ENCODE peak calls at places on chromosomes 13 and 19, in four cellular contexts. One of them, this sample, is unnamed.

GRCh38 chr19:13153627-13154240 is 3.5 kb downstream of the IER2 start:
- DNase-seq in activated B cell treated with CpG ODN at 0.5 μM for 24 hours: peak; percentile 49
- DNase-seq in endodermal cell: no peak
- DNase-seq in progenitor cell of endocrine pancreas: peak; percentile 23
- DNase-seq in this sample: no peak

GRCh38 chr19:29909545-29909944 is 32.5 kb upstream of the URI1 start:
- DNase-seq in progenitor cell of endocrine pancreas: no peak
- DNase-seq in activated B cell treated with CpG ODN at 0.5 μM for 24 hours: no peak
- DNase-seq in endodermal cell: no peak
- DNase-seq in this sample: no peak

GRCh38 chr19:29680447-29680846 is 15.2 kb downstream of the PLEKHF1 start:
- DNase-seq in progenitor cell of endocrine pancreas: no peak
- DNase-seq in activated B cell treated with CpG ODN at 0.5 μM for 24 hours: peak; percentile 55
- DNase-seq in endodermal cell: no peak
- DNase-seq in this sample: no peak

GRCh38 chr13:48159436-48160225 is 64.7 kb upstream of the MED4 start:
- DNase-seq in endodermal cell: peak; percentile 64
- DNase-seq in progenitor cell of endocrine pancreas: no peak
- DNase-seq in activated B cell treated with CpG ODN at 0.5 μM for 24 hours: no peak
- DNase-seq in this sample: no peak

GRCh38 chr13:48531416-48532145 is 1.3 kb downstream of the RCBTB2 start:
- DNase-seq in activated B cell treated with CpG ODN at 0.5 μM for 24 hours: no peak
- DNase-seq in progenitor cell of endocrine pancreas: no peak
- DNase-seq in endodermal cell: peak; percentile 52
- DNase-seq in this sample: no peak

GRCh38 chr19:28569132-28570114 is 643.5 kb downstream of the UQCRFS1 start:
- DNase-seq in activated B cell treated with CpG ODN at 0.5 μM for 24 hours: no peak
- DNase-seq in endodermal cell: peak; percentile 49
- DNase-seq in progenitor cell of endocrine pancreas: no peak
- DNase-seq in this sample: no peak

GRCh38 chr19:58562126-58563033 is 4.0 kb upstream of the UBE2M start:
- DNase-seq in progenitor cell of endocrine pancreas: no peak
- DNase-seq in endodermal cell: peak; percentile 68
- DNase-seq in activated B cell treated with CpG ODN at 0.5 μM for 24 hours: peak; percentile 41
- DNase-seq in this sample: no peak

GRCh38 chr13:80337011-80337688 is 3.8 kb downstream of the SPRY2 start:
- DNase-seq in endodermal cell: peak; percentile 56
- DNase-seq in progenitor cell of endocrine pancreas: no peak
- DNase-seq in activated B cell treated with CpG ODN at 0.5 μM for 24 hours: no peak
- DNase-seq in this sample: no peak

GRCh38 chr13:77528834-77529500 is 6.5 kb upstream of the SCEL start:
- DNase-seq in endodermal cell: no peak
- DNase-seq in progenitor cell of endocrine pancreas: no peak
- DNase-seq in activated B cell treated with CpG ODN at 0.5 μM for 24 hours: no peak
- DNase-seq in this sample: no peak

GRCh38 chr13:71879129-71879535 is 12.1 kb upstream of the DACH1 start:
- DNase-seq in activated B cell treated with CpG ODN at 0.5 μM for 24 hours: no peak
- DNase-seq in progenitor cell of endocrine pancreas: no peak
- DNase-seq in endodermal cell: peak; percentile 61
- DNase-seq in this sample: no peak

GRCh38 chr13:87999141-87999765 is 328.1 kb downstream of the SLITRK5 start:
- DNase-seq in endodermal cell: no peak
- DNase-seq in activated B cell treated with CpG ODN at 0.5 μM for 24 hours: no peak
- DNase-seq in progenitor cell of endocrine pancreas: no peak
- DNase-seq in this sample: no peak

GRCh38 chr13:21933001-21933400 is 262.1 kb downstream of the FGF9 start:
- DNase-seq in progenitor cell of endocrine pancreas: no peak
- DNase-seq in endodermal cell: no peak
- DNase-seq in activated B cell treated with CpG ODN at 0.5 μM for 24 hours: no peak
- DNase-seq in this sample: no peak

GRCh38 chr19:10044390-10044789 is 31.1 kb downstream of the RDH8 start:
- DNase-seq in endodermal cell: no peak
- DNase-seq in activated B cell treated with CpG ODN at 0.5 μM for 24 hours: no peak
- DNase-seq in progenitor cell of endocrine pancreas: no peak
- DNase-seq in this sample: no peak

GRCh38 chr13:20378721-20379120 is 146.6 kb upstream of the GJB6 start:
- DNase-seq in activated B cell treated with CpG ODN at 0.5 μM for 24 hours: no peak
- DNase-seq in progenitor cell of endocrine pancreas: no peak
- DNase-seq in endodermal cell: peak; percentile 24
- DNase-seq in this sample: no peak

GRCh38 chr13:40355126-40355719 is 311.2 kb downstream of the FOXO1 start:
- DNase-seq in activated B cell treated with CpG ODN at 0.5 μM for 24 hours: no peak
- DNase-seq in progenitor cell of endocrine pancreas: no peak
- DNase-seq in endodermal cell: peak; percentile 76
- DNase-seq in this sample: no peak

GRCh38 chr19:56091751-56092546 is 29.1 kb downstream of the ZNF787 start:
- DNase-seq in endodermal cell: peak; percentile 43
- DNase-seq in activated B cell treated with CpG ODN at 0.5 μM for 24 hours: no peak
- DNase-seq in progenitor cell of endocrine pancreas: no peak
- DNase-seq in this sample: no peak

GRCh38 chr19:8132858-8133458 is 16.4 kb downstream of the FBN3 start:
- DNase-seq in activated B cell treated with CpG ODN at 0.5 μM for 24 hours: no peak
- DNase-seq in endodermal cell: no peak
- DNase-seq in progenitor cell of endocrine pancreas: no peak
- DNase-seq in this sample: no peak

GRCh38 chr13:34967851-34968562 is 25.9 kb downstream of the NBEA start:
- DNase-seq in endodermal cell: no peak
- DNase-seq in progenitor cell of endocrine pancreas: no peak
- DNase-seq in activated B cell treated with CpG ODN at 0.5 μM for 24 hours: no peak
- DNase-seq in this sample: no peak

GRCh38 chr13:30353060-30353459 is 45.7 kb upstream of the KATNAL1 start:
- DNase-seq in progenitor cell of endocrine pancreas: no peak
- DNase-seq in endodermal cell: no peak
- DNase-seq in activated B cell treated with CpG ODN at 0.5 μM for 24 hours: no peak
- DNase-seq in this sample: no peak

GRCh38 chr13:81171065-81171647 is 830.2 kb upstream of the SPRY2 start:
- DNase-seq in endodermal cell: no peak
- DNase-seq in activated B cell treated with CpG ODN at 0.5 μM for 24 hours: no peak
- DNase-seq in progenitor cell of endocrine pancreas: no peak
- DNase-seq in this sample: no peak

GRCh38 chr19:15263361-15263985 is 31.2 kb upstream of the EPHX3 start:
- DNase-seq in endodermal cell: no peak
- DNase-seq in activated B cell treated with CpG ODN at 0.5 μM for 24 hours: no peak
- DNase-seq in progenitor cell of endocrine pancreas: no peak
- DNase-seq in this sample: no peak

GRCh38 chr19:2902590-2903218 is 2.0 kb downstream of the ZNF57 start:
- DNase-seq in progenitor cell of endocrine pancreas: no peak
- DNase-seq in activated B cell treated with CpG ODN at 0.5 μM for 24 hours: no peak
- DNase-seq in endodermal cell: no peak
- DNase-seq in this sample: no peak

GRCh38 chr19:46944918-46945628 is 74.6 kb upstream of the NPAS1 start:
- DNase-seq in activated B cell treated with CpG ODN at 0.5 μM for 24 hours: no peak
- DNase-seq in progenitor cell of endocrine pancreas: no peak
- DNase-seq in endodermal cell: peak; percentile 84
- DNase-seq in this sample: peak; percentile 39

GRCh38 chr19:14112051-14112808 is 5.3 kb downstream of the PRKACA start:
- DNase-seq in activated B cell treated with CpG ODN at 0.5 μM for 24 hours: no peak
- DNase-seq in endodermal cell: no peak
- DNase-seq in progenitor cell of endocrine pancreas: no peak
- DNase-seq in this sample: no peak

GRCh38 chr13:20127563-20128458 is 33.0 kb downstream of the GJA3 start:
- DNase-seq in activated B cell treated with CpG ODN at 0.5 μM for 24 hours: peak; percentile 31
- DNase-seq in progenitor cell of endocrine pancreas: peak; percentile 57
- DNase-seq in endodermal cell: peak; percentile 87
- DNase-seq in this sample: no peak

GRCh38 chr13:89363144-89363543 is 1692.0 kb downstream of the SLITRK5 start:
- DNase-seq in endodermal cell: peak; percentile 59
- DNase-seq in progenitor cell of endocrine pancreas: no peak
- DNase-seq in activated B cell treated with CpG ODN at 0.5 μM for 24 hours: no peak
- DNase-seq in this sample: no peak

GRCh38 chr19:5308471-5309437 is 31.9 kb downstream of the PTPRS start:
- DNase-seq in endodermal cell: no peak
- DNase-seq in activated B cell treated with CpG ODN at 0.5 μM for 24 hours: no peak
- DNase-seq in progenitor cell of endocrine pancreas: no peak
- DNase-seq in this sample: peak; percentile 56

GRCh38 chr13:43787998-43788397 is 1.2 kb upstream of the ENOX1 start:
- DNase-seq in progenitor cell of endocrine pancreas: no peak
- DNase-seq in endodermal cell: no peak
- DNase-seq in activated B cell treated with CpG ODN at 0.5 μM for 24 hours: no peak
- DNase-seq in this sample: no peak

GRCh38 chr19:19554074-19555023 is 16.3 kb downstream of the CILP2 start:
- DNase-seq in progenitor cell of endocrine pancreas: no peak
- DNase-seq in activated B cell treated with CpG ODN at 0.5 μM for 24 hours: peak; percentile 43
- DNase-seq in endodermal cell: peak; percentile 91
- DNase-seq in this sample: no peak

GRCh38 chr19:10699650-10700335 is 1.4 kb upstream of the QTRT1 start:
- DNase-seq in endodermal cell: peak; percentile 84
- DNase-seq in activated B cell treated with CpG ODN at 0.5 μM for 24 hours: peak; percentile 28
- DNase-seq in progenitor cell of endocrine pancreas: no peak
- DNase-seq in this sample: no peak

GRCh38 chr19:51721905-51722304 is 1.9 kb downstream of the HAS1 start:
- DNase-seq in progenitor cell of endocrine pancreas: no peak
- DNase-seq in activated B cell treated with CpG ODN at 0.5 μM for 24 hours: no peak
- DNase-seq in endodermal cell: no peak
- DNase-seq in this sample: no peak

DNA sequence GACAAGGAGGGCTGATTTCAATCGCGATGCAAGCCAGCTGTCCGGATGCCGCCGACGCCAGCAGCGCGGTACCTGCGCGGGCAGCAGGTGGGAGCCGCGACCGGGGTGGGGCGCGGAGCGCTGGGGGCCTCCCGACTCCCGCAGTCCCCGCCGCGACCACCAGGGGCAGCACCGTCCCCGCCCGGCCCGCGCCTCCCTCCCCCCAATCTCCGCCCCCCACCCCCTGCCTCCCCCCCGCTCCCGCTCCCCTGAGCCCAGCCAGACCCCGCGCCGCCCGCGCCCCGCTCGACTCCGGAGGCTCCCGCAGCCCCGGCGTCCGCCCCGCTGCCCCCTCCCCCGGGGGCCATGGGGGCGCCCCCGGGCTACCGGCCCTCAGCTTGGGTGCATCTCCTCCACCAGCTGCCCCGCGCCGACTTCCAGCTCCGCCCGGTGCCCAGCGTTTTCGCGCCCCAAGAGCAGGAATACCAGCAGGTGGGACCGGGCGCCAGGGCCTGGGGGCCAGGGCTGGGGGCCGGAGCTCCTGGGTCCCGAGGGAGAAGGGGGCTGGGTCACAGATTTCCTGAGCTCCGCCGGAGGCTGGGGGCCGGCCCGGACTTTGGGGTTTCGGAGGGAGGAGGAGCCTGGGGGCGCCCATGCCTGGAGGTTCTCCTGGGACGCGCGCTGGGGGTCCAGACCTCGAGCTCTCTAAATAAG is at the start of gene TTYH1:
- DNase-seq in endodermal cell: peak; percentile 84
- DNase-seq in activated B cell treated with CpG ODN at 0.5 μM for 24 hours: peak; percentile 42
- DNase-seq in progenitor cell of endocrine pancreas: peak; percentile 56
- DNase-seq in this sample: no peak
- TF ChIP-seq CTCF in endodermal cell: peak; percentile 78
- TF ChIP-seq CTCF in activated B cell treated with CpG ODN at 0.5 μM for 24 hours: no peak
- TF ChIP-seq CTCF in progenitor cell of endocrine pancreas: peak; percentile 75
- TF ChIP-seq CTCF in this sample: no peak

GRCh38 chr19:42178791-42179500 is 38.5 kb downstream of the DEDD2 start:
- DNase-seq in progenitor cell of endocrine pancreas: no peak
- DNase-seq in activated B cell treated with CpG ODN at 0.5 μM for 24 hours: no peak
- DNase-seq in endodermal cell: peak; percentile 83
- DNase-seq in this sample: no peak

GRCh38 chr19:42176990-42177685 is 40.3 kb downstream of the DEDD2 start:
- DNase-seq in progenitor cell of endocrine pancreas: peak; percentile 65
- DNase-seq in endodermal cell: peak; percentile 91
- DNase-seq in activated B cell treated with CpG ODN at 0.5 μM for 24 hours: peak; percentile 71
- DNase-seq in this sample: peak; percentile 25

GRCh38 chr19:42176649-42176989 is 40.9 kb downstream of the DEDD2 start:
- DNase-seq in progenitor cell of endocrine pancreas: no peak
- DNase-seq in endodermal cell: no peak
- DNase-seq in activated B cell treated with CpG ODN at 0.5 μM for 24 hours: no peak
- DNase-seq in this sample: no peak

GRCh38 chr19:42177686-42178019 is 39.8 kb downstream of the DEDD2 start:
- DNase-seq in endodermal cell: no peak
- DNase-seq in activated B cell treated with CpG ODN at 0.5 μM for 24 hours: no peak
- DNase-seq in progenitor cell of endocrine pancreas: no peak
- DNase-seq in this sample: no peak

GRCh38 chr19:42179501-42179817 is 38.0 kb downstream of the DEDD2 start:
- DNase-seq in activated B cell treated with CpG ODN at 0.5 μM for 24 hours: no peak
- DNase-seq in progenitor cell of endocrine pancreas: no peak
- DNase-seq in endodermal cell: no peak
- DNase-seq in this sample: no peak
- TF ChIP-seq CTCF in activated B cell treated with CpG ODN at 0.5 μM for 24 hours: no peak
- TF ChIP-seq CTCF in progenitor cell of endocrine pancreas: no peak
- TF ChIP-seq CTCF in endodermal cell: peak; percentile 16
- TF ChIP-seq CTCF in this sample: no peak

DNA sequence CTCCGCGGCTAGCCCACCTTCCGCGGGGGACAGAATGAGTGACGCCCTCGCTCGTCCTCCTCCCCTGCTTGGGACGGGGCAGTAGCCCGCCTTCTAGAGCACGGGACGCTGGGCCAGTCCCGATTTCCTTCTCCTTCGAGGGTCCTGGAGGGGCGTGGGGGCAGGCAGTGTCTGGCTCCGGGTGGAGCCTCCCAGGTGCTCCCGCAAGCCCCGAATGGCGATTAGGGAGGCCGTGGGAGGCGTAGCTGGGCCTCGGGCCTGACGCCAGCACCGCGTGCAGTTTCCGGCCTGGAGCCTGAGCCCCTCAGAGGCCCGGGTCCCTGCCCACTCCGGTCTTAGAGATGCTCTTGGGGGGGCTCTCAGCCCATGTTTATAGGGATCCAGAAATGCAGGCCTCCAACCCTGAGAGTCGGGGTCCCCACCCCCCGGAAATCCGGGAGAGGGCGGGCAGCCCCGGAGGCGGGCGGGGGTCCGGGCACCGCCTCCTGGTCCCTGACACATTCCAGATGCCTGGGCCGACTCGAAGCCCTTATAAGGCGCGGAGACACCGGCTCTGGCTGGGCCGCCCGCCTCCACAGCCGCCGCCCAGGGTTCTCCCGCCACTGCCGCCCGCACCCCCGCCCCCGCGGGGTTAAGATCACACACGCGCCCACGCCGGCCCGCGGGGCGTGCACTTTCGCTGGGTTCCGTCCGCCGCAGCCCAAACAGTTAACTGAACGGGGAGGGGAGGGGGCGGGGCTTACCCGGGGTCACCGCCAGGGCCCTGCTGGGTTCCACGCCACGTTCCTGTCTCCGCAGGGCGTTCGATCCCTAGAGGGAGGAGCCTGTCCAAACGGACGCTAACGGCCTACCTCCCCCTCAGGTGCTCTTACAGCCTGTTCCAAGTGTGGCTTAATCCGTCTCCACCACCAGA is 1.5 kb downstream of the MYADM start:
- DNase-seq in activated B cell treated with CpG ODN at 0.5 μM for 24 hours: peak; percentile 76
- DNase-seq in endodermal cell: peak; percentile 95
- DNase-seq in progenitor cell of endocrine pancreas: peak; percentile 84
- DNase-seq in this sample: peak; percentile 78
- TF ChIP-seq CTCF in activated B cell treated with CpG ODN at 0.5 μM for 24 hours: no peak
- TF ChIP-seq CTCF in endodermal cell: peak; percentile 51
- TF ChIP-seq CTCF in progenitor cell of endocrine pancreas: peak; percentile 43
- TF ChIP-seq CTCF in this sample: no peak

GRCh38 chr13:58043971-58044370 is 412.4 kb downstream of the PCDH17 start:
- DNase-seq in activated B cell treated with CpG ODN at 0.5 μM for 24 hours: no peak
- DNase-seq in endodermal cell: no peak
- DNase-seq in progenitor cell of endocrine pancreas: no peak
- DNase-seq in this sample: no peak
- TF ChIP-seq CTCF in activated B cell treated with CpG ODN at 0.5 μM for 24 hours: no peak
- TF ChIP-seq CTCF in endodermal cell: no peak
- TF ChIP-seq CTCF in progenitor cell of endocrine pancreas: no peak
- TF ChIP-seq CTCF in this sample: no peak